ENCODE peak calls at places on chromosomes 6 and 20, in eight cellular contexts. I is psoas muscle, J is epithelial cell of esophagus, Z is fibroblast of mammary gland, G is mammary epithelial cell, Q is skeletal muscle cell, S is colonic mucosa, O is breast epithelium. R is an unnamed sample.

GRCh38 chr6:17987576-17988421 is at the start of gene KIF13A:
- DNase-seq in Q (no peak), S (peak), G (peak), Z (peak), J (peak), O (peak), I (peak), R (peak)

GRCh38 chr6:44000164-44000842 is 126.9 kb downstream of the MRPL14 start:
- DNase-seq in O (no peak), I (peak), S (peak), J (peak), Q (no peak), Z (no peak), G (no peak), R (peak)

GRCh38 chr6:77298298-77298697 is 165.0 kb downstream of the HTR1B start:
- DNase-seq in O (no peak), I (no peak), Z (no peak), S (no peak), Q (no peak), G (no peak), J (no peak), R (no peak)

GRCh38 chr20:23048283-23049200 is 930 bp downstream of the THBD start:
- DNase-seq in Z (peak), I (peak), J (peak), O (peak), Q (no peak), S (peak), G (peak), R (peak)

GRCh38 chr6:138963531-138963930 is 24.5 kb downstream of the REPS1 start:
- DNase-seq in Z (no peak), G (no peak), Q (no peak), S (no peak), O (no peak), J (no peak), I (no peak), R (no peak)

GRCh38 chr20:63095718-63096654 is 89.2 kb upstream of the BHLHE23 start:
- DNase-seq in O (peak), J (no peak), Z (no peak), Q (no peak), G (no peak), S (no peak), I (peak), R (no peak)

GRCh38 chr20:13297105-13297899 is 76.2 kb downstream of the ISM1 start:
- DNase-seq in Q (no peak), J (no peak), Z (no peak), G (no peak), S (no peak), O (no peak), I (no peak), R (no peak)

GRCh38 chr6:149052350-149053106 is 265.0 kb upstream of the TAB2 start:
- DNase-seq in J (peak), S (no peak), G (no peak), I (no peak), O (no peak), Z (no peak), Q (no peak), R (peak)

GRCh38 chr6:136524339-136524935 is 25.8 kb downstream of the MAP7 start:
- DNase-seq in Z (no peak), G (no peak), S (no peak), Q (no peak), I (no peak), O (no peak), J (no peak), R (no peak)

GRCh38 chr6:36290668-36291620 is 21.1 kb downstream of the PNPLA1 start:
- DNase-seq in I (no peak), G (peak), Q (peak), O (no peak), S (peak), J (peak), Z (peak), R (peak)

GRCh38 chr6:140566706-140567330 is 1192.4 kb upstream of the CITED2 start:
- DNase-seq in O (no peak), Z (peak), S (no peak), J (peak), I (no peak), G (peak), Q (peak), R (peak)

GRCh38 chr6:17115251-17116089 is 13.6 kb downstream of the STMND1 start:
- DNase-seq in O (no peak), S (no peak), Z (peak), J (peak), Q (peak), I (no peak), G (peak), R (peak)

DNA sequence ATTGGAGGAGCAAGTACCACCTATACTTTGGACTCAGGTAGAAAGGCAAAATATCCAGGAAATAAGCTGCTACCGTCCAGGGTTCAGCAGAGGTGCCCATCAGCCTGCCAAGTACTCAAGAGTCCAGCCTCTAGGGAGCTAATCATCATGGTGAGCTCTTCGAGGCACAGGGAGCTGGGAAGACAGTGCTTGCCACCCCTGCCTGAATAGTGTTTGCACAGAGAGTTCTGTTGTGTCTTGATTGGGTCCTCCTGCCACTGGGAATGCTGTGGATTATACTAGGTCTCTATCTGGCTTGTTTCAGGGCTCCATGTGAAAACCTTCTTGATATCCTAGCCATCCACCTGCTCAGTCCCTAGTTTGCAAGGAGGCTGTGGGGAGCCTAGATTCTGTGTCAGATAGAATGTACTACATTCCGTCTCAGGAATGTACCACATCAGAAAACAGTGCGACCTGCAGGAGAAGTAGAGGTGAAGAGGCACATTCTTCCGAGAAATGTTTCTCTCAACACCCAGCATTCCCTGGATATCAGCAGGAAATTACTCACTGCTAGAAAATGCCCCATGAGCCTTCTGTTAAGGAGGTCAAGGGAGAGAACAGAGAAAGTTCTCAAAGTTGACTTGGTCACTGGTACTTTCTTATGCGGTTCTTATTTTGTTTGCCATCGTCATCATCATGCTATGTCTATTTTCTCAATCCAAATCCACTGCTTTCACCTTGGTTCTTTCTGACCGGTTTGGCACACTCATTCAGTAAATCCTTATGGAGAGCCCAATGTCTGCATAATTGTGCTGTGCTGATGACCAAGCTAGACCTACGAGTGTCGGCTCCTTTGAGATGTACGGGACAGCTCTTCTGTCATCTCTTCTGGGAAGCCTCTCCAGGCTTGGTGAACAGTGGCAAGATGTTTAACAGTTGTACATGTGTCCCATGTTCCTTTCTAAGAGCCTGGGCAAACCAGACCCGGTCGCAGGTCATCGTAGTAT is 30.7 kb downstream of the PTPN1 start:
- DNase-seq in J (peak), S (no peak), I (no peak), G (peak), O (no peak), Z (peak), Q (no peak), R (peak)
- H3K4me3 ChIP-seq in J (no peak), S (no peak), I (no peak), G (no peak), O (no peak), Z (no peak), Q (no peak), R (no peak)

GRCh38 chr6:112038756-112039430 is 15.0 kb upstream of the CCN6 start:
- DNase-seq in I (peak), J (no peak), G (no peak), S (no peak), Q (no peak), O (no peak), Z (peak), R (no peak)
- H3K4me3 ChIP-seq in I (no peak), J (no peak), G (no peak), S (no peak), Q (no peak), O (no peak), Z (no peak), R (no peak)

DNA sequence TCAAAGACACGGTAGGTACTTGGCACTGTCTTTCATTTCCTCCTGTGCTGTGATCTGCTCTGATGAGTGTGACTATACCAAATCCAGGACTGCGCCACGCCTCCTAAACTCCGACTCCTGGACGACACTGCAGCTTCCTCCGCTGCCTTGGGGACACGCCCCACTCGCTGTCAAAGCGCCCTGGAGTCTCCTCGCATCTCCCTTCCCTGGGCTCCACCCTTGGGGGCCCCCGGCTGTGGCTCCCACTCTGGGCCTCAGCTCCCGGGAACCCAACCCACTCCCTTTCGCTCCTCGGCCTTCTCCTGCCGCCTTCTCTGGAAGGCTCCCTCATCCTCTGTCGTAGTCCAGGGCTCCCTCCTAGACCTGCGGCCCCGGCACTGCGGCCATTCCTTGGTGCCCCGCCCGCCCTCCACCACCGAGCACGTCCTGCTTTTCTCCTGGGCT is 61.2 kb downstream of the RSPH3 start:
- DNase-seq in G (no peak), Z (peak), I (no peak), O (no peak), J (peak), S (peak), Q (no peak), R (no peak)
- H3K4me3 ChIP-seq in G (no peak), Z (peak), I (peak), O (peak), J (peak), S (peak), Q (peak), R (no peak)

DNA sequence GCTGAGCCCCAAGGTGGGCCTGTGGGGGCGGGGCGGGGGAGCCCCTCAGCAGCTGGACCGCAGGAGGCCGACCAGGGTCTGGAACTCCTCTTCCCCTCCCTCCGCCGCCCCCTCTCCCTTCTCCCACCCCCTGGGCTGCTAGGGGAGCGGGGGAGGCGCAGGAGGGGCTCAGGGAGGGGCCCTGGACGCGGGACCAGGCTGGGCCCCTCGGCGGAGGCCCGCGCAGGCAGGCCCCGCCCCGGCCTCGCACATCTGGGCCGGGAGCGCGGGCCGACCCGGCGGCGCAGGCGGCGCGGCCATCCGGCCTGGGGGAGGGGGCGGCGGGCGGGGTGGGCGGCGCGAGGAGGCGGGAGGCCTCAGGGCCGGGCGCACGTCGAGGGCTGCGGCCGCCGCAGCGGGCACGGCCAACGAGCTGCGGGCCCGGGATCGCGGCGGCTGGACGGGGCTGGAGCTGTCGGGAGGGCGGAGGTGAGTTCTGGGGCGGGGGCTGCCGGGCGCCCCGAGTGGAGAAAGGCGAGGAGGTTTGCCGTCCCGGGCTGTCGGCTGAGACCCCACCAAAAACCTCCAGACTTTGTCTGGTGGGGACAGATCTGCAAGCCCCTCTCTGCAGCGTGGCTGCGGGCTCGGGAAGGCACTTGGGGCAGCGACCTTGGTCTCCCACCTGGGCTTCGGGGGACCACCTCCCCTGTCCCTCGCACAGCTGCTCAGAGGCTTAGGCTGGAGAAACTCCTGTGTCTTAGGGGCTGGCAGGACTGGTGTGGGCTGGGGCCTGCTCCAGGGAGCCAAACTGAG is at the start of gene HSPA12B:
- DNase-seq in J (no peak), O (no peak), S (no peak), Q (no peak), Z (no peak), I (peak), G (no peak), R (no peak)
- H3K4me3 ChIP-seq in J (no peak), O (peak), S (no peak), Q (no peak), Z (no peak), I (peak), G (no peak), R (no peak)

DNA sequence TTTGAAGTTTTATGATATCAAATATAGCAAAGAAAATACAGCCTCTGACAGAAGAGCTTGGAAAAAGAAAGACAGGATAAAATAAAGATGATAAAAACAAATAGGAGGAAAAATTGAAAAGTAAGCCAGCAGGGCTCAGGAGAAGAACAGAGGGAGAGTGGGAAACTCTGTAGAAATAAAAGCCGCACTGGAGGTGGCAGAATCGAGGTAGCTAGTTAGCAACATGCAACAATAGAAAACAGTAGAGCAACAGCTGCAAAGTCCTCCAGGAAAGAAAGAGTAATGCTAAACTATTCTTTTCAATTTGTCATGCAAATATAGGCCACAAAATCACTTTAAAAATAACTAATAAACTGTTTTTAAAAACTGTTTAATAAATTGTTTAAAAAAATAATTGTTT is 28.8 kb downstream of the HBS1L start:
- DNase-seq in O (no peak), S (no peak), Z (no peak), J (no peak), I (no peak), Q (no peak), G (no peak), R (no peak)
- H3K4me3 ChIP-seq in O (no peak), S (no peak), Z (no peak), J (no peak), I (no peak), Q (no peak), G (no peak), R (no peak)

GRCh38 chr6:157594292-157594691 is 213.3 kb downstream of the ZDHHC14 start:
- DNase-seq in G (no peak), Q (no peak), O (no peak), I (no peak), J (no peak), S (no peak), Z (no peak), R (no peak)
- H3K4me3 ChIP-seq in G (no peak), Q (no peak), O (no peak), I (no peak), J (no peak), S (no peak), Z (no peak), R (no peak)

GRCh38 chr20:57770852-57771746 is 61.3 kb upstream of the PMEPA1 start:
- DNase-seq in S (no peak), O (no peak), G (no peak), J (no peak), Z (no peak), Q (no peak), I (no peak), R (no peak)

GRCh38 chr20:57774111-57774880 is 64.5 kb upstream of the PMEPA1 start:
- DNase-seq in I (no peak), J (no peak), O (no peak), Q (no peak), S (no peak), G (no peak), Z (no peak), R (no peak)

GRCh38 chr20:57773059-57773815 is 63.4 kb upstream of the PMEPA1 start:
- DNase-seq in Q (no peak), S (no peak), O (peak), I (no peak), G (no peak), Z (no peak), J (no peak), R (no peak)

GRCh38 chr20:57774951-57775350 is 65.1 kb upstream of the PMEPA1 start:
- DNase-seq in Z (no peak), Q (no peak), G (no peak), I (no peak), S (no peak), O (no peak), J (peak), R (no peak)

GRCh38 chr20:57772349-57772964 is 62.6 kb upstream of the PMEPA1 start:
- DNase-seq in I (no peak), J (peak), Z (peak), O (no peak), S (no peak), G (peak), Q (no peak), R (peak)
- H3K4me3 ChIP-seq in I (no peak), J (no peak), Z (no peak), O (no peak), S (no peak), G (no peak), Q (no peak), R (no peak)

GRCh38 chr20:56451056-56451765 is 17.2 kb upstream of the RTF2 start:
- DNase-seq in I (no peak), Q (no peak), G (no peak), S (no peak), J (peak), O (no peak), Z (no peak), R (no peak)
- H3K4me3 ChIP-seq in I (no peak), Q (no peak), G (no peak), S (no peak), J (no peak), O (no peak), Z (no peak), R (no peak)

GRCh38 chr20:46485431-46485830 is 27.9 kb downstream of the ZNF334 start:
- DNase-seq in Q (no peak), Z (no peak), J (peak), O (no peak), S (no peak), G (peak), I (no peak), R (peak)

GRCh38 chr20:46487628-46488027 is 25.7 kb downstream of the ZNF334 start:
- DNase-seq in S (no peak), Z (no peak), Q (no peak), I (no peak), G (no peak), O (no peak), J (no peak), R (no peak)

GRCh38 chr20:46484954-46485353 is 28.4 kb downstream of the ZNF334 start:
- DNase-seq in S (no peak), I (no peak), O (no peak), Q (no peak), G (no peak), Z (no peak), J (no peak), R (no peak)

GRCh38 chr20:46482864-46483263 is 30.5 kb downstream of the ZNF334 start:
- DNase-seq in O (no peak), G (no peak), Z (no peak), I (no peak), Q (no peak), S (no peak), J (no peak), R (no peak)

GRCh38 chr20:46483879-46484278 is 29.5 kb downstream of the ZNF334 start:
- DNase-seq in Z (no peak), I (no peak), G (no peak), J (no peak), O (no peak), Q (no peak), S (no peak), R (no peak)
- H3K4me3 ChIP-seq in Z (no peak), I (no peak), G (no peak), J (no peak), O (no peak), Q (no peak), S (no peak), R (no peak)

DNA sequence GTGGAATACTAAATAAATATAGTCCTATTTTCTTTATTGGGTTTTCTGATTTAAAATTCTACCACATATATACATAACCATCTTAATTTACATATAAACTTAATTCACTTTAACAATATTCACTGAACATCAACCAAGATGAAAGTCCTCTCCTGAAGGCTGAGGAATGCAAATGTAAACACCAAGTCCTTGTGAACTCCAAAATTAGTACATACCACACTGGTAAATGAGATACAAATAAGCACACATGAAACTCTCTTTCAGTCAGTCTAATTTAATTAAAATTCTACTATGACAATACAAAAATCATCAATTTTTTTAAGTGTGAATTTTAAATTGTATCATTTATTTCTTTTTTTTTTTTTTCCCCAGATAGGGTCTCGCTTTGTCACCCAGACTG is 205.1 kb upstream of the RUNX2 start:
- DNase-seq in G (no peak), Z (no peak), J (no peak), I (no peak), S (no peak), Q (no peak), O (no peak), R (no peak)
- H3K4me3 ChIP-seq in G (no peak), Z (no peak), J (no peak), I (no peak), S (no peak), Q (no peak), O (no peak), R (no peak)

R was measured in fibroblast of lung.